ENCODE peak calls at places on chromosome 9, in five cellular contexts. T is endothelial cell, X is bronchial epithelial cell, Q is omental fat pad, D is body of pancreas. G is an unnamed sample.

GRCh38 chr9:12464910-12465512 is 228.2 kb upstream of the TYRP1 start:
- DNase-seq in T (peak; percentile 13), X (peak; percentile 22), Q (no peak), D (no peak), G (no peak)

GRCh38 chr9:75551866-75552265 is 338.6 kb upstream of the PCSK5 start:
- DNase-seq in T (no peak), X (no peak), Q (no peak), D (no peak), G (no peak)

GRCh38 chr9:127567119-127567897 is 44.8 kb upstream of the STXBP1 start:
- DNase-seq in T (peak; percentile 36), X (no peak), Q (no peak), D (peak; percentile 87), G (no peak)

GRCh38 chr9:137772281-137772873 is 105.2 kb upstream of the CACNA1B start:
- DNase-seq in T (peak; percentile 26), X (no peak), Q (no peak), D (no peak), G (no peak)

GRCh38 chr9:90219548-90220118 is 423.0 kb downstream of the DIRAS2 start:
- DNase-seq in T (peak; percentile 62), X (no peak), Q (no peak), D (peak; percentile 16), G (no peak)

GRCh38 chr9:109806506-109807115 is 26.6 kb downstream of the PALM2AKAP2 start:
- DNase-seq in T (no peak), X (no peak), Q (no peak), D (no peak), G (no peak)

GRCh38 chr9:90861826-90862740 is 60.5 kb downstream of the SYK start:
- DNase-seq in T (no peak), X (no peak), Q (no peak), D (no peak), G (no peak)

GRCh38 chr9:84322830-84323229 is 17.7 kb downstream of the SLC28A3 start:
- DNase-seq in T (no peak), X (peak; percentile 72), Q (no peak), D (no peak), G (no peak)

GRCh38 chr9:123349691-123350480 is 6.1 kb upstream of the CRB2 start:
- DNase-seq in T (peak; percentile 78), X (peak; percentile 38), Q (no peak), D (peak; percentile 55), G (no peak)

GRCh38 chr9:98943682-98944129 is at the start of gene COL15A1:
- DNase-seq in T (peak; percentile 44), X (no peak), Q (no peak), D (peak; percentile 27), G (no peak)

GRCh38 chr9:75866273-75866871 is 24.1 kb upstream of the PCSK5 start:
- DNase-seq in T (peak; percentile 56), X (peak; percentile 56), Q (peak; percentile 34), D (peak; percentile 57), G (no peak)

GRCh38 chr9:6711403-6711802 is 46.4 kb upstream of the KDM4C start:
- DNase-seq in T (no peak), X (peak; percentile 13), Q (no peak), D (no peak), G (no peak)

GRCh38 chr9:104580562-104580961 is 11.6 kb downstream of the OR13C8 start:
- DNase-seq in T (no peak), X (no peak), Q (no peak), D (no peak), G (no peak)

GRCh38 chr9:96436063-96436455 is 13.9 kb upstream of the HABP4 start:
- DNase-seq in T (no peak), X (no peak), Q (no peak), D (no peak), G (no peak)

GRCh38 chr9:79731483-79731882 is 159.7 kb downstream of the TLE4 start:
- DNase-seq in T (no peak), X (peak; percentile 59), Q (no peak), D (no peak), G (no peak)

GRCh38 chr9:103323699-103324098 is 328.6 kb downstream of the CYLC2 start:
- DNase-seq in T (no peak), X (no peak), Q (no peak), D (no peak), G (no peak)

GRCh38 chr9:103319979-103320378 is 324.8 kb downstream of the CYLC2 start:
- DNase-seq in T (no peak), X (peak; percentile 5), Q (no peak), D (no peak), G (no peak)
- TF ChIP-seq CTCF in T (no peak), X (no peak), Q (no peak), D (no peak), G (peak; percentile 32)

DNA sequence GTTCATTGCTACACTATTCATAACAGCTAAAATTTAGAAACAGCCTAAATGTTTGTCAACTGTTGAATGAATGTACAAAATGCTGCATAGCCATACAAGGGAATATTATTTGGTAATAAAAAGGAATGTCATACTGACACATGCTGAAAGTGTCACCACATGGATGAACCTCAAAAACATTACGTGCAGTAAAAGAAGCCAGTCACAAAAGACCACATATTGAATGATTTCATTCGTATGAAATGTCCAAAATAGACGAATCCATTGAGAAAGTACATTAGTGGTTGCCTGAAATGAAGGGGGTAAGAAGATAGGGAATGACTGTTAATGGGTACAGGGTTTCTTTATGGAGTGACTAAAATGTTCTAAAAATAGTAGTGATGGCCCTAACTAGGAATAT is 11.6 kb upstream of the ECM2 start:
- DNase-seq in T (no peak), X (no peak), Q (no peak), D (no peak), G (no peak)
- TF ChIP-seq CTCF in T (no peak), X (no peak), Q (no peak), D (no peak), G (no peak)

GRCh38 chr9:91978739-91979414 is 28.8 kb upstream of the ROR2 start:
- DNase-seq in T (peak; percentile 51), X (peak; percentile 49), Q (no peak), D (no peak), G (no peak)
- TF ChIP-seq CTCF in T (no peak), X (peak; percentile 17), Q (no peak), D (peak; percentile 34), G (no peak)

GRCh38 chr9:136137321-136138054 is 18.8 kb upstream of the TMEM250 start:
- DNase-seq in T (no peak), X (no peak), Q (no peak), D (peak; percentile 83), G (no peak)

GRCh38 chr9:136140966-136141365 is 22.3 kb upstream of the TMEM250 start:
- DNase-seq in T (no peak), X (no peak), Q (no peak), D (no peak), G (no peak)

GRCh38 chr9:136136526-136136925 is 17.9 kb upstream of the TMEM250 start:
- DNase-seq in T (no peak), X (no peak), Q (no peak), D (no peak), G (no peak)

GRCh38 chr9:136140046-136140445 is 21.4 kb upstream of the TMEM250 start:
- DNase-seq in T (no peak), X (peak; percentile 61), Q (no peak), D (no peak), G (no peak)

DNA sequence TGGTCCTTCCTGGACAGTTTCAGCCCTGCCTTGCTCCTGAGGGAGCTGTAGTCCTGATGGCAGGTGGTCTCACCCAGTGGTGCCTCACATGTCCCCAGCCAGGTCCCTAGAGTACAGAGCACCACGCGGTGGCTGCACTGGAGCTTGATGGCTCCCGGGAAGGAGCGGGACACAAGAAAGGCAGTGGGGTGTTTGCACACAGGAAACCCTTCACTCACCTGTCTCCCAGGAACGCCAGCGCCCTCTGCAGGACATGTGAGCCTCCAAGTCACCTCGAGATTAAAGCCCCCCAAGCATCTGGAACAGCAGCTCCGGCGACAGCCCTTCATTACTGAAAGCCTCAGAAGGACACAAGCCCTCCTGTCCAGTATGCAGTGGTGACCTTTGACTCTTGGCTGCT is 19.9 kb upstream of the TMEM250 start:
- DNase-seq in T (peak; percentile 54), X (no peak), Q (no peak), D (no peak), G (no peak)
- TF ChIP-seq CTCF in T (peak; percentile 57), X (peak; percentile 54), Q (no peak), D (no peak), G (no peak)

GRCh38 chr9:112925058-112925641 is 34.5 kb upstream of the SLC46A2 start:
- DNase-seq in T (peak; percentile 43), X (peak; percentile 33), Q (no peak), D (no peak), G (no peak)
- TF ChIP-seq CTCF in T (peak; percentile 47), X (peak; percentile 48), Q (no peak), D (peak; percentile 23), G (peak; percentile 68)